ENCODE peak calls at places on chromosome 14, in seven cellular contexts. One of them, this sample, is unnamed.
A peak's percentile ranks its signal among the peaks of the same experiment; 100 is the strongest.

GRCh38 chr14:66330916-66331315 is 155.3 kb upstream of the CCDC196 start:
- DNase-seq in thyroid gland: no peak
- DNase-seq in HCT116: no peak
- DNase-seq in adrenal gland: peak; percentile 89
- DNase-seq in uterus: peak; percentile 20
- DNase-seq in fibroblast of pulmonary artery: peak; percentile 11
- DNase-seq in IMR-90: no peak
- DNase-seq in this sample: peak; percentile 5

GRCh38 chr14:23869078-23869719 is 84.4 kb upstream of the DHRS4 start:
- DNase-seq in thyroid gland: no peak
- DNase-seq in HCT116: no peak
- DNase-seq in adrenal gland: no peak
- DNase-seq in uterus: no peak
- DNase-seq in fibroblast of pulmonary artery: no peak
- DNase-seq in IMR-90: no peak
- DNase-seq in this sample: no peak

GRCh38 chr14:72544615-72545387 is 349.1 kb downstream of the DPF3 start:
- DNase-seq in thyroid gland: peak; percentile 19
- DNase-seq in HCT116: no peak
- DNase-seq in adrenal gland: no peak
- DNase-seq in uterus: no peak
- DNase-seq in fibroblast of pulmonary artery: no peak
- DNase-seq in IMR-90: no peak
- DNase-seq in this sample: no peak

GRCh38 chr14:61695695-61696527 is 598 bp downstream of the HIF1A start:
- DNase-seq in thyroid gland: peak; percentile 73
- DNase-seq in HCT116: no peak
- DNase-seq in adrenal gland: peak; percentile 74
- DNase-seq in uterus: peak; percentile 40
- DNase-seq in fibroblast of pulmonary artery: peak; percentile 77
- DNase-seq in IMR-90: peak; percentile 47
- DNase-seq in this sample: peak; percentile 74

GRCh38 chr14:93747560-93747959 is 40.7 kb downstream of the PRIMA1 start:
- DNase-seq in thyroid gland: no peak
- DNase-seq in HCT116: no peak
- DNase-seq in adrenal gland: no peak
- DNase-seq in uterus: no peak
- DNase-seq in fibroblast of pulmonary artery: no peak
- DNase-seq in IMR-90: no peak
- DNase-seq in this sample: no peak

GRCh38 chr14:77616133-77616453 is 344 bp downstream of the SPTLC2 start:
- DNase-seq in thyroid gland: no peak
- DNase-seq in HCT116: no peak
- DNase-seq in adrenal gland: no peak
- DNase-seq in uterus: no peak
- DNase-seq in fibroblast of pulmonary artery: no peak
- DNase-seq in IMR-90: no peak
- DNase-seq in this sample: peak; percentile 11

GRCh38 chr14:98093111-98093510 is 1178.9 kb downstream of the BCL11B start:
- DNase-seq in thyroid gland: peak; percentile 6
- DNase-seq in HCT116: no peak
- DNase-seq in adrenal gland: no peak
- DNase-seq in uterus: no peak
- DNase-seq in fibroblast of pulmonary artery: no peak
- DNase-seq in IMR-90: no peak
- DNase-seq in this sample: no peak

GRCh38 chr14:29821665-29822429 is 105.8 kb downstream of the PRKD1 start:
- DNase-seq in thyroid gland: no peak
- DNase-seq in HCT116: no peak
- DNase-seq in adrenal gland: no peak
- DNase-seq in uterus: no peak
- DNase-seq in fibroblast of pulmonary artery: peak; percentile 53
- DNase-seq in IMR-90: no peak
- DNase-seq in this sample: peak; percentile 27

GRCh38 chr14:36295642-36296627 is 24.5 kb downstream of the MBIP start:
- DNase-seq in thyroid gland: no peak
- DNase-seq in HCT116: no peak
- DNase-seq in adrenal gland: no peak
- DNase-seq in uterus: no peak
- DNase-seq in fibroblast of pulmonary artery: peak; percentile 6
- DNase-seq in IMR-90: no peak
- DNase-seq in this sample: peak; percentile 18

GRCh38 chr14:102770910-102771543 is 6.2 kb upstream of the TRAF3 start:
- DNase-seq in thyroid gland: no peak
- DNase-seq in HCT116: no peak
- DNase-seq in adrenal gland: no peak
- DNase-seq in uterus: no peak
- DNase-seq in fibroblast of pulmonary artery: no peak
- DNase-seq in IMR-90: no peak
- DNase-seq in this sample: no peak

GRCh38 chr14:32816588-32816987 is 122.1 kb upstream of the NPAS3 start:
- DNase-seq in thyroid gland: no peak
- DNase-seq in HCT116: no peak
- DNase-seq in adrenal gland: no peak
- DNase-seq in uterus: no peak
- DNase-seq in fibroblast of pulmonary artery: no peak
- DNase-seq in IMR-90: no peak
- DNase-seq in this sample: no peak

GRCh38 chr14:78424311-78424710 is 254.1 kb downstream of the NRXN3 start:
- DNase-seq in thyroid gland: no peak
- DNase-seq in HCT116: no peak
- DNase-seq in adrenal gland: no peak
- DNase-seq in uterus: no peak
- DNase-seq in fibroblast of pulmonary artery: no peak
- DNase-seq in IMR-90: no peak
- DNase-seq in this sample: no peak

GRCh38 chr14:100394886-100395672 is 71.9 kb downstream of the SLC25A47 start:
- DNase-seq in thyroid gland: no peak
- DNase-seq in HCT116: no peak
- DNase-seq in adrenal gland: no peak
- DNase-seq in uterus: no peak
- DNase-seq in fibroblast of pulmonary artery: no peak
- DNase-seq in IMR-90: no peak
- DNase-seq in this sample: no peak

GRCh38 chr14:89121961-89122675 is 294.9 kb downstream of the FOXN3 start:
- DNase-seq in thyroid gland: no peak
- DNase-seq in HCT116: no peak
- DNase-seq in adrenal gland: no peak
- DNase-seq in uterus: no peak
- DNase-seq in fibroblast of pulmonary artery: no peak
- DNase-seq in IMR-90: no peak
- DNase-seq in this sample: no peak

GRCh38 chr14:87899228-87899627 is 93.8 kb downstream of the GALC start:
- DNase-seq in thyroid gland: no peak
- DNase-seq in HCT116: no peak
- DNase-seq in adrenal gland: no peak
- DNase-seq in uterus: no peak
- DNase-seq in fibroblast of pulmonary artery: no peak
- DNase-seq in IMR-90: no peak
- DNase-seq in this sample: no peak

GRCh38 chr14:94919896-94920295 is 150.0 kb upstream of the GSC start:
- DNase-seq in thyroid gland: no peak
- DNase-seq in HCT116: no peak
- DNase-seq in adrenal gland: no peak
- DNase-seq in uterus: no peak
- DNase-seq in fibroblast of pulmonary artery: no peak
- DNase-seq in IMR-90: no peak
- DNase-seq in this sample: no peak

GRCh38 chr14:100975668-100976067 is 72.1 kb upstream of the RTL1 start:
- DNase-seq in thyroid gland: no peak
- DNase-seq in HCT116: no peak
- DNase-seq in adrenal gland: no peak
- DNase-seq in uterus: no peak
- DNase-seq in fibroblast of pulmonary artery: no peak
- DNase-seq in IMR-90: peak; percentile 49
- DNase-seq in this sample: no peak

GRCh38 chr14:89344871-89345270 is 72.2 kb downstream of the FOXN3 start:
- DNase-seq in thyroid gland: peak; percentile 95
- DNase-seq in HCT116: no peak
- DNase-seq in adrenal gland: no peak
- DNase-seq in uterus: no peak
- DNase-seq in fibroblast of pulmonary artery: no peak
- DNase-seq in IMR-90: no peak
- DNase-seq in this sample: no peak

GRCh38 chr14:70884595-70885342 is 22.5 kb upstream of the PCNX1 start:
- DNase-seq in thyroid gland: peak; percentile 86
- DNase-seq in HCT116: no peak
- DNase-seq in adrenal gland: peak; percentile 82
- DNase-seq in uterus: no peak
- DNase-seq in fibroblast of pulmonary artery: no peak
- DNase-seq in IMR-90: no peak
- DNase-seq in this sample: no peak

GRCh38 chr14:101232340-101233015 is 328.8 kb upstream of the DIO3 start:
- DNase-seq in thyroid gland: peak; percentile 47
- DNase-seq in HCT116: no peak
- DNase-seq in adrenal gland: no peak
- DNase-seq in uterus: no peak
- DNase-seq in fibroblast of pulmonary artery: no peak
- DNase-seq in IMR-90: peak; percentile 24
- DNase-seq in this sample: no peak

GRCh38 chr14:81303258-81303935 is 82.6 kb upstream of the GTF2A1 start:
- DNase-seq in thyroid gland: peak; percentile 74
- DNase-seq in HCT116: peak; percentile 86
- DNase-seq in adrenal gland: peak; percentile 12
- DNase-seq in uterus: peak; percentile 21
- DNase-seq in fibroblast of pulmonary artery: no peak
- DNase-seq in IMR-90: no peak
- DNase-seq in this sample: no peak

GRCh38 chr14:99744199-99744872 is 48.9 kb upstream of the EML1 start:
- DNase-seq in thyroid gland: no peak
- DNase-seq in HCT116: no peak
- DNase-seq in adrenal gland: no peak
- DNase-seq in uterus: no peak
- DNase-seq in fibroblast of pulmonary artery: peak; percentile 45
- DNase-seq in IMR-90: peak; percentile 67
- DNase-seq in this sample: no peak

GRCh38 chr14:61121293-61121897 is 140.3 kb downstream of the SLC38A6 start:
- DNase-seq in thyroid gland: no peak
- DNase-seq in HCT116: no peak
- DNase-seq in adrenal gland: no peak
- DNase-seq in uterus: no peak
- DNase-seq in fibroblast of pulmonary artery: peak; percentile 49
- DNase-seq in IMR-90: no peak
- DNase-seq in this sample: no peak

GRCh38 chr14:24837280-24838046 is 203.5 kb upstream of the GZMB start:
- DNase-seq in thyroid gland: no peak
- DNase-seq in HCT116: no peak
- DNase-seq in adrenal gland: no peak
- DNase-seq in uterus: no peak
- DNase-seq in fibroblast of pulmonary artery: no peak
- DNase-seq in IMR-90: peak; percentile 53
- DNase-seq in this sample: peak; percentile 28

GRCh38 chr14:100427166-100427565 is 104.0 kb downstream of the SLC25A47 start:
- DNase-seq in thyroid gland: no peak
- DNase-seq in HCT116: no peak
- DNase-seq in adrenal gland: no peak
- DNase-seq in uterus: no peak
- DNase-seq in fibroblast of pulmonary artery: no peak
- DNase-seq in IMR-90: no peak
- DNase-seq in this sample: no peak

GRCh38 chr14:98964171-98964570 is 307.8 kb downstream of the BCL11B start:
- DNase-seq in thyroid gland: no peak
- DNase-seq in HCT116: no peak
- DNase-seq in adrenal gland: no peak
- DNase-seq in uterus: no peak
- DNase-seq in fibroblast of pulmonary artery: no peak
- DNase-seq in IMR-90: no peak
- DNase-seq in this sample: no peak

GRCh38 chr14:93999573-93999972 is 2.5 kb downstream of the CCDC197 start:
- DNase-seq in thyroid gland: no peak
- DNase-seq in HCT116: no peak
- DNase-seq in adrenal gland: no peak
- DNase-seq in uterus: no peak
- DNase-seq in fibroblast of pulmonary artery: no peak
- DNase-seq in IMR-90: no peak
- DNase-seq in this sample: no peak

DNA sequence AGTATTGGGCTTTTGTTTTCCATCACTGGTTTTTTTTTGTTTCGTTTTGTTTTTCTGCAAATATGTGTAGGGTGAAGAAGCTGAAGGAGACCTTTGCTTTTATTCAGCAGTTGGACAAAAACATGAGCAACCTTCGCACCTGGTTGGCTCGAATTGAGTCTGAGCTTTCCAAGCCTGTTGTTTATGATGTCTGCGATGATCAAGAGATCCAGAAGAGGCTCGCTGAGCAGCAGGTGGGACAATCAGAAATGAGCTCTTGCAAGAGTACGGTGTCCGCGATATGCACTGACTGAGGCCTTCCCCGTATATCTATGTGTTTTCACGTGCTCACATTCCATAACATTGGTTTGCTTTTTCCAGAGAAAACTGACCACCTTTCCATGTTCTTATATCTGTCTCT is 91.4 kb downstream of the ESR2 start:
- DNase-seq in thyroid gland: no peak
- DNase-seq in HCT116: no peak
- DNase-seq in adrenal gland: no peak
- DNase-seq in uterus: no peak
- DNase-seq in fibroblast of pulmonary artery: no peak
- DNase-seq in IMR-90: no peak
- DNase-seq in this sample: no peak
- H3K4me3 ChIP-seq in thyroid gland: no peak overlapping the region
- H3K4me3 ChIP-seq in HCT116: no peak overlapping the region
- H3K4me3 ChIP-seq in adrenal gland: no peak overlapping the region
- H3K4me3 ChIP-seq in uterus: no peak overlapping the region
- H3K4me3 ChIP-seq in fibroblast of pulmonary artery: no peak overlapping the region
- H3K4me3 ChIP-seq in IMR-90: no peak overlapping the region
- H3K4me3 ChIP-seq in this sample: no peak overlapping the region

GRCh38 chr14:74084277-74085046 is at the start of the genes ALDH6A1 and LIN52:
- DNase-seq in thyroid gland: peak; percentile 100
- DNase-seq in HCT116: peak; percentile 100
- DNase-seq in adrenal gland: peak; percentile 100
- DNase-seq in uterus: peak; percentile 100
- DNase-seq in fibroblast of pulmonary artery: peak; percentile 100
- DNase-seq in IMR-90: peak; percentile 100
- DNase-seq in this sample: peak; percentile 100
- TF ChIP-seq CTCF in thyroid gland: peak; percentile 24
- TF ChIP-seq CTCF in HCT116: no peak
- TF ChIP-seq CTCF in adrenal gland: no peak
- TF ChIP-seq CTCF in uterus: no peak
- TF ChIP-seq CTCF in fibroblast of pulmonary artery: no peak
- TF ChIP-seq CTCF in IMR-90: no peak
- TF ChIP-seq CTCF in this sample: no peak

GRCh38 chr14:53042480-53042879 is 91.6 kb upstream of the FERMT2 start:
- DNase-seq in thyroid gland: no peak
- DNase-seq in HCT116: no peak
- DNase-seq in adrenal gland: no peak
- DNase-seq in uterus: no peak
- DNase-seq in fibroblast of pulmonary artery: peak; percentile 48
- DNase-seq in IMR-90: peak; percentile 47
- DNase-seq in this sample: peak; percentile 81
- H3K4me3 ChIP-seq in thyroid gland: no peak overlapping the region
- H3K4me3 ChIP-seq in HCT116: no peak overlapping the region
- H3K4me3 ChIP-seq in adrenal gland: no peak overlapping the region
- H3K4me3 ChIP-seq in uterus: no peak overlapping the region
- H3K4me3 ChIP-seq in fibroblast of pulmonary artery: peak overlapping the region; percentile 11
- H3K4me3 ChIP-seq in IMR-90: no peak overlapping the region
- H3K4me3 ChIP-seq in this sample: no peak overlapping the region

DNA sequence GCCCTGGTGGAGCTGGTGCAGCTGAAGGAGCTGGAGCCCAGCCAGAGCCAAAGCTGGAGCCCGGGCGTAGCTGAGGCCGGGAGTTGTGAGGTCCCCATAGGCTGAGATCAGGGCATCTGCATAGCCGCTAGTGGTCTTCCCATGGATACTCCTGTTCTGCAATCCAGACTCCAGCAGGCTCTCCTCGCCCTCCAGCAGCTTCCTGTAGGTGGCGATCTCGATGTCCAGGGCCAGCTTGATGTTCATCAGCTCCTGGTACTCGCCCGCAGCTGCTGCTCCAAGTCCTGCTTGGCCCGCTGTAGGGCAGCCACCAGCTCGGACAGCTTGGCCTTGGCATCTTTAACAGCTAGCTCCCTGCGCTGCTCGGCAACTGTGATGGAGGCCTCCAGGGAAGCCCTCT is 966.1 kb downstream of the FSCB start:
- DNase-seq in thyroid gland: no peak
- DNase-seq in HCT116: no peak
- DNase-seq in adrenal gland: no peak
- DNase-seq in uterus: no peak
- DNase-seq in fibroblast of pulmonary artery: no peak
- DNase-seq in IMR-90: no peak
- DNase-seq in this sample: no peak
- TF ChIP-seq CTCF in thyroid gland: no peak
- TF ChIP-seq CTCF in HCT116: no peak
- TF ChIP-seq CTCF in adrenal gland: no peak
- TF ChIP-seq CTCF in uterus: no peak
- TF ChIP-seq CTCF in fibroblast of pulmonary artery: no peak
- TF ChIP-seq CTCF in IMR-90: no peak
- TF ChIP-seq CTCF in this sample: no peak